ENCODE peak calls at places on chromosomes 16 and 17, in seven cellular contexts. D, J, P, F, N, M and E are unnamed samples.

GRCh38 chr16:85249418-85249817 is 137.1 kb upstream of the CIBAR2 start:
- DNase-seq in D (no peak), J (no peak), P (no peak), F (no peak), N (no peak), M (no peak), E (no peak)

GRCh38 chr17:64236827-64237403 is 26.1 kb downstream of the TEX2 start:
- DNase-seq in D (no peak), J (no peak), P (no peak), F (peak; percentile 12), N (no peak), M (peak; percentile 60), E (peak; percentile 48)

GRCh38 chr17:19569785-19570496 is 36.3 kb downstream of the SLC47A1 start:
- DNase-seq in D (peak; percentile 52), J (peak; percentile 51), P (no peak), F (no peak), N (no peak), M (no peak), E (no peak)

GRCh38 chr16:14398014-14398717 is 231.9 kb downstream of the PARN start:
- DNase-seq in D (no peak), J (no peak), P (no peak), F (no peak), N (no peak), M (no peak), E (no peak)

GRCh38 chr16:81521141-81521626 is 76.6 kb downstream of the CMIP start:
- DNase-seq in D (peak; percentile 63), J (no peak), P (no peak), F (no peak), N (peak; percentile 34), M (no peak), E (no peak)

GRCh38 chr17:80777274-80777673 is 214.4 kb upstream of the CHMP6 start:
- DNase-seq in D (no peak), J (no peak), P (no peak), F (no peak), N (no peak), M (peak; percentile 85), E (no peak)

GRCh38 chr17:65743313-65743665 is 181.8 kb upstream of the AXIN2 start:
- DNase-seq in D (no peak), J (no peak), P (no peak), F (no peak), N (no peak), M (no peak), E (no peak)

GRCh38 chr16:80969114-80969484 is 37.6 kb downstream of the CMC2 start:
- DNase-seq in D (no peak), J (no peak), P (no peak), F (no peak), N (no peak), M (no peak), E (no peak)

GRCh38 chr17:81911277-81911961 is at the start of gene PCYT2:
- DNase-seq in D (peak; percentile 96), J (peak; percentile 63), P (peak; percentile 42), F (peak; percentile 90), N (peak; percentile 94), M (peak; percentile 91), E (peak; percentile 97)

GRCh38 chr16:50276128-50276444 is 9.7 kb downstream of the ADCY7 start:
- DNase-seq in D (no peak), J (no peak), P (no peak), F (no peak), N (no peak), M (no peak), E (no peak)

GRCh38 chr16:50279142-50279865 is 13.0 kb downstream of the ADCY7 start:
- DNase-seq in D (peak; percentile 68), J (no peak), P (no peak), F (no peak), N (no peak), M (no peak), E (no peak)

GRCh38 chr16:50275428-50276127 is 9.2 kb downstream of the ADCY7 start:
- DNase-seq in D (no peak), J (no peak), P (no peak), F (no peak), N (no peak), M (no peak), E (no peak)

GRCh38 chr16:50276801-50277560 is 10.6 kb downstream of the ADCY7 start:
- DNase-seq in D (no peak), J (peak; percentile 82), P (no peak), F (no peak), N (no peak), M (no peak), E (no peak)

DNA sequence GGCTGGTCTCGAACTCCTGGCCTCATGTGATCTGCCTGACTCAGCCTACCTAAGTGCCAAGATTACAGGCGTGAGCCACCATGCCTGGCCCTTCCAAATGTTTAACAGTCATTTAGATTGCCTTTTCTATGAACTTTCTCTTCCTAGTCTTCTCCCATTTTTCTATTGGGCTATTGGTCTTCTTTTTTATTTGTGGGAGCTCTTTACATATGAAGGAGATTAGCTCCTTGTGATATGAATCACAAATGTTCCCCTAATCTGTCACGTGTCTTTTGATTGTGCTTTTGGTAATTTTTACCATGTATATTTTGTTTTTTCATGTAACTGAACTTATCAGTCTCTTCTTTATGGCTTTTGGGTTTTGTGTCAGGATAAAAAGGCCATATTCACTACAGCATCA is 11.9 kb downstream of the ADCY7 start:
- DNase-seq in D (no peak), J (no peak), P (no peak), F (no peak), N (no peak), M (no peak), E (no peak)
- H3K27ac ChIP-seq in D (peak overlapping the region; percentile 60), J (no peak overlapping the region), P (no peak overlapping the region), F (no peak overlapping the region), N (no peak overlapping the region), M (no peak overlapping the region), E (no peak overlapping the region)

GRCh38 chr17:51000835-51001638 is 119.6 kb downstream of the SPAG9 start:
- DNase-seq in D (no peak), J (peak; percentile 62), P (peak; percentile 45), F (peak; percentile 61), N (peak; percentile 28), M (peak; percentile 77), E (no peak)
- TF ChIP-seq CTCF in D (peak; percentile 62), J (peak; percentile 77), P (peak; percentile 54), F (peak; percentile 82), N (peak; percentile 44), M (peak; percentile 70), E (peak; percentile 20)

GRCh38 chr16:4180511-4180910 is 61.4 kb downstream of the SRL start:
- DNase-seq in D (no peak), J (no peak), P (no peak), F (no peak), N (no peak), M (no peak), E (no peak)

GRCh38 chr16:4184038-4184702 is 57.7 kb downstream of the SRL start:
- DNase-seq in D (no peak), J (no peak), P (no peak), F (no peak), N (no peak), M (no peak), E (no peak)

GRCh38 chr16:4182581-4183257 is 59.2 kb downstream of the SRL start:
- DNase-seq in D (no peak), J (no peak), P (no peak), F (no peak), N (no peak), M (peak; percentile 27), E (no peak)

GRCh38 chr16:4179763-4180260 is 62.1 kb downstream of the SRL start:
- DNase-seq in D (no peak), J (no peak), P (no peak), F (no peak), N (no peak), M (no peak), E (no peak)

GRCh38 chr16:4183258-4184037 is 58.4 kb downstream of the SRL start:
- DNase-seq in D (peak; percentile 95), J (peak; percentile 92), P (peak; percentile 81), F (peak; percentile 82), N (peak; percentile 90), M (peak; percentile 94), E (peak; percentile 93)
- H3K4me3 ChIP-seq in D (peak overlapping the region; percentile 42), J (peak overlapping the region; percentile 80), P (peak overlapping the region; percentile 75), F (peak overlapping the region; percentile 79), N (peak overlapping the region; percentile 85), M (peak overlapping the region; percentile 63), E (peak overlapping the region; percentile 50)

DNA sequence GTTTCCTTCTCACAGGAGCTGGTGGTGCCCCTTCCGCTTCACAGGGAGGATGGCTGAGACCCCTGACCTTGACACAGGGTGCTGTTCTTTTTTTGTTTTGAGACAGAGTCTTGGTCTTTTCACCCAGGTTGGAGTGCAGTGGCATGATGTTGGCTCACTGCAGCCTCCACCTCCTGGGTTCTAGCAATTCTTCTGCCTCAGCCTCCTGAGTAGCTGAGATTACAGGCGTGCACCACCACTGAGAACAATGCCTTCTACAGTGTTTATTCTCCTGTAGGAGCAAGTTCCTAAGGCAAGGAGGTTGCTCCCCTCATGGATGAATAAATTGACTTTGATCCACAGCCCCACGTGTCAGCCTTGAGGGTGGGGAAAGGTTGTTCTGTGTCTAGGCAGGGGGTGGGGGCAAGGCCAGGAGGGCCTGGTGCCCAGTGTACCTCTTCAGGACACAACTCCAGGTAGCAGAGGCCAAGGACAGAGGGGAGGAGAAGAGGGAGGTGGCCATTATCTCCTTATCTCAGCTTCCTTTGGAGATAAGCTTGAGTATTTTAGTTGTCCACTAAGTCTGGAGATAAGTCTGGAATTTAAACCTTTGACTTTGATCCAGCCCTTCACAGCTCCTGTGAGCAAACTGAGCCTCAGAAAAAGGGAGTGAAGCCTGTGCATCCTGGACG is 159.4 kb downstream of the SEC14L1 start:
- DNase-seq in D (no peak), J (no peak), P (no peak), F (no peak), N (no peak), M (no peak), E (no peak)
- H3K27ac ChIP-seq in D (no peak overlapping the region), J (no peak overlapping the region), P (no peak overlapping the region), F (no peak overlapping the region), N (no peak overlapping the region), M (no peak overlapping the region), E (no peak overlapping the region)